ENCODE peak calls at places on chromosomes 6 and 20, in ten cellular contexts. M is stomach, K is hepatocyte, H is left lung, F is esophagus squamous epithelium, T is HCT116, X is heart right ventricle, Q is pancreas, S is IMR-90, L is PC-3. G is an unnamed sample.

GRCh38 chr6:44926556-44926955 is 401.6 kb upstream of the RUNX2 start:
- DNase-seq in M (no peak), K (no peak), H (no peak), F (no peak), T (no peak), X (no peak), Q (no peak), S (peak), L (peak), G (no peak)

GRCh38 chr20:9417665-9418064 is 96.7 kb upstream of the LAMP5 start:
- DNase-seq in M (no peak), K (no peak), H (no peak), F (no peak), T (no peak), X (no peak), Q (no peak), S (peak), L (peak), G (no peak)

GRCh38 chr6:143941852-143942627 is 66.0 kb downstream of the PLAGL1 start:
- DNase-seq in M (peak), K (peak), H (peak), F (no peak), T (peak), X (peak), Q (peak), S (peak), L (peak), G (peak)

GRCh38 chr6:110476046-110476849 is at the start of gene SLC22A16:
- DNase-seq in M (no peak), K (no peak), H (peak), F (no peak), T (no peak), X (peak), Q (no peak), S (no peak), L (no peak), G (no peak)

GRCh38 chr20:4457566-4458543 is 263.9 kb upstream of the PRND start:
- DNase-seq in M (no peak), K (no peak), H (no peak), F (no peak), T (peak), X (no peak), Q (no peak), S (no peak), L (peak), G (no peak)

GRCh38 chr6:107419747-107420146 is 39.6 kb downstream of the PDSS2 start:
- DNase-seq in M (no peak), K (no peak), H (no peak), F (no peak), T (no peak), X (no peak), Q (no peak), S (no peak), L (no peak), G (no peak)

GRCh38 chr6:136901212-136901784 is 20.8 kb upstream of the SLC35D3 start:
- DNase-seq in M (no peak), K (no peak), H (no peak), F (no peak), T (no peak), X (no peak), Q (no peak), S (no peak), L (no peak), G (no peak)

GRCh38 chr6:79557683-79558082 is 20.5 kb upstream of the LCA5 start:
- DNase-seq in M (no peak), K (no peak), H (no peak), F (no peak), T (no peak), X (no peak), Q (no peak), S (peak), L (no peak), G (no peak)

GRCh38 chr20:35328095-35328685 is 36.0 kb upstream of the FAM83C start:
- DNase-seq in M (no peak), K (no peak), H (no peak), F (no peak), T (no peak), X (no peak), Q (no peak), S (no peak), L (no peak), G (no peak)

GRCh38 chr20:46375771-46376170 is 30.6 kb downstream of the ELMO2 start:
- DNase-seq in M (no peak), K (no peak), H (no peak), F (no peak), T (no peak), X (no peak), Q (no peak), S (peak), L (peak), G (no peak)

GRCh38 chr20:840858-841567 is 7.5 kb downstream of the FAM110A start:
- DNase-seq in M (peak), K (peak), H (peak), F (no peak), T (no peak), X (no peak), Q (peak), S (no peak), L (peak), G (no peak)

GRCh38 chr20:58310291-58310782 is 822 bp downstream of the RAB22A start:
- DNase-seq in M (no peak), K (peak), H (no peak), F (no peak), T (no peak), X (no peak), Q (no peak), S (peak), L (peak), G (no peak)

GRCh38 chr20:9068232-9068781 is 580 bp upstream of the PLCB4 start:
- DNase-seq in M (peak), K (peak), H (peak), F (no peak), T (no peak), X (peak), Q (peak), S (peak), L (peak), G (no peak)

GRCh38 chr20:16245879-16246278 is 327.4 kb downstream of the KIF16B start:
- DNase-seq in M (no peak), K (no peak), H (no peak), F (no peak), T (no peak), X (no peak), Q (no peak), S (no peak), L (no peak), G (no peak)

DNA sequence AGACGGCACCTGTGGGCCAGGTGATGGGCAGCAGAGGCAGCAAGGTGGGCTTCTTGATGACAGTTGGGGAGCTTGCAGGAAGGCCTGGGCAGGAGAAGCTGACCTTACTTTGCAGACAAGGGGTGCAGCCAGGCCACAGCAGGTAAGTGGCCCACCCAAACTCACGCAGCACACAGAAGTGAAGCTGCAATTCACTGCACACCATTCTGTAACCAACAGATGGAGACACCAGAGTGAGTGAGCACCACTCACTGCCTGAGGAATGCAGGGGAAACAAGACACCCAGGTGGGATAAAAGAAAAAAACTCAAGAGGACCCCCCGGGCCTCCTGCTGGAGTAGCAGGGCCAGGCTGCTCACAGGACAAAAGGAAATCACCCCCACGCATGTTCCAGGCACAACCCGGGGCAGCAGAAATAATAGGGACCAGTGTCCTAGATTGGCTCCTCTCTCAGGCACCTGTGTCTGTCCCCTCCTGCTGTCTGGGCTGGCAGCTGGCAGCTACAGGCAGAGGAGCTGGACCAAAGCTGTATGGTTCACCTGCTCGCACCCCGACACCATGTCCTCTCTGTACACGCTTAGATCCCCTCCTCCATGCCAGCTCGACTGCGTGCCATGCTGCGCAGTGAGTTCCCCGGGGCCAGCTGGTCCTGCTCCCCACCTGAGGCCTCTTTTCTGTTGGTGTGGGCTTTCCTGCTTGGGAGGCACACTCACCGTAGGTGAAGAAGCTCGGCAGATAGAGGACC is 4.9 kb downstream of the MTCH1 start:
- DNase-seq in M (no peak), K (no peak), H (no peak), F (no peak), T (no peak), X (no peak), Q (no peak), S (no peak), L (no peak), G (no peak)
- TF ChIP-seq CTCF in M (no peak), K (no peak), H (no peak), F (no peak), T (no peak), X (peak), Q (no peak), S (peak), L (peak), G (no peak)

DNA sequence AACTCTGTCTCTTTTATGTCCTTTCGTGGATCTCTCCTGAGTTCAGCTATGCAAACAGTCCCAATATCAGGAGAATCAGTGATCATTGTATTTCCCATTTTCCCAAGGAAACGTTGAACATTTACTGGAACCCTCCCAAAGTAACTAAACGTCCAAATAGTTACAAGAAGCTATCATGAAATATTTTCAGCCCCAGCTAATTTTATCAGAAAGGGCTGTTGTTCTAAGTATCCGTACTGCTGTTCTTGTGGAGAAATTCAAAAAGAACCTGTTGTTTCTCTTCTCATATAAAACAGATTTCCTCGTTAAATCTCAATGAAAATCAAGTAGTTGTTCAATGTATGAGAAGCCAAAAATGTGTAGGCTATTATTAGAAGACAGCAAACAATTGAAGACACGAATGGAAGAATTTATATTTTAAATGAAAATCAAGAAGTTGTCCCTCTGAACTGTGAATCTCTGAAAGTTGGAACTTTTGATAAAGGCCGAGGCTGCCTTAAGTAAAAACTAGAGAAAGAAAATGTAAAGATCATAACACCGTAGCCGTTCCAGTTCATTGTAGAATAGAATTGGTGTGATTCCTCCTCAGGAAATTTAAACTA is 107.6 kb downstream of the HFE start:
- DNase-seq in M (no peak), K (no peak), H (no peak), F (no peak), T (no peak), X (no peak), Q (no peak), S (peak), L (no peak), G (no peak)
- H3K27ac ChIP-seq in M (peak), K (peak), H (peak), F (peak), T (peak), X (peak), Q (peak), S (no peak), L (peak), G (peak)

GRCh38 chr20:52937701-52938100 is 34.5 kb upstream of the TSHZ2 start:
- DNase-seq in M (no peak), K (no peak), H (no peak), F (no peak), T (no peak), X (no peak), Q (no peak), S (no peak), L (no peak), G (no peak)
- TF ChIP-seq CTCF in M (no peak), K (no peak), H (no peak), F (no peak), T (no peak), X (no peak), Q (no peak), S (no peak), L (peak), G (no peak)

DNA sequence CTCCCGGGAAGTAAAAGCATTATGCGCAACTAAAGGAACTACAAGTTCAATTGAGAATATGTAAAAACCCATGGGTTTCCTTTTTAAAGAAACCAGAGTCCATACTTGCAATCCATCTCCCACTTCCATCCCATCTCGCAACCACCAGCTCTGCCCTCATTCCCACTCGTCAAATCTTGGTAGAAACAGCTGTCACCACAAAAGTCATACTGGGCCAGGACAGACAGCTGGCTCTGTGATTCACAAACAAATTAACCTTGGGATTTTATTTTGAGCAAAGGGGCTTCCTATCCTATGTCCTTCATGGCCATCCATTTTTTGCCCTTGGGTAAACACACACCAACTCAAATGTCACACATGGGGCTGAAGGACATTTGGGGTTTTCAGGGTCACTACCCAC is 81.4 kb downstream of the HAO1 start:
- DNase-seq in M (no peak), K (no peak), H (no peak), F (no peak), T (no peak), X (no peak), Q (no peak), S (no peak), L (no peak), G (no peak)
- H3K27ac ChIP-seq in M (no peak), K (no peak), H (no peak), F (no peak), T (no peak), X (no peak), Q (no peak), S (no peak), L (peak), G (no peak)

DNA sequence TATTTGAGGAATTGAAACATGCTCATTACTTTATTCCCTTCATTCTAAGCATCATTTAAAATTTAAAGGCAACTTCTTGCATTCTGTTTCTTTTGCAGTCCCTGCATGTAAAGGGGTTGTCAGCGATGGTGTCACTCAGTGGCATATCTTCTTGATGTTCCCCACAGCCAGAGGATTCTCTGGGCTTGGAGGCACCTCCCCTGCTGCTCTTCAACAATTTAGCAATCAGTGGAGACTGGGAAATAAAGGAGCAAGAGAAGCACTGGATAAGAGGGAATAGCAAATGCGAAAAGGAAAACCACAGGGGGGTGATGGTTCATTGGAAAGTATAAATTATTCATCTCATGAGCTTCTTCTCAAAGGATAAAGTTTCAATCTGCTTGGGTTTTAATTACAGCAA is 30.7 kb upstream of the MC3R start:
- DNase-seq in M (no peak), K (no peak), H (no peak), F (no peak), T (no peak), X (no peak), Q (no peak), S (no peak), L (no peak), G (no peak)
- TF ChIP-seq CTCF in M (no peak), K (no peak), H (no peak), F (no peak), T (no peak), X (no peak), Q (no peak), S (no peak), L (no peak), G (no peak)

GRCh38 chr6:43016935-43017334 is 2.9 kb downstream of the KLHDC3 start:
- DNase-seq in M (no peak), K (no peak), H (peak), F (no peak), T (no peak), X (peak), Q (peak), S (no peak), L (no peak), G (no peak)

GRCh38 chr6:43014434-43014909 is 423 bp downstream of the KLHDC3 start:
- DNase-seq in M (no peak), K (peak), H (no peak), F (no peak), T (no peak), X (no peak), Q (no peak), S (peak), L (no peak), G (no peak)

GRCh38 chr6:43019152-43019551 is 2.3 kb upstream of the RRP36 start:
- DNase-seq in M (no peak), K (no peak), H (no peak), F (no peak), T (no peak), X (no peak), Q (no peak), S (no peak), L (no peak), G (no peak)

GRCh38 chr6:43013843-43014433 is at the start of the genes KLHDC3 and MEA1:
- DNase-seq in M (peak), K (peak), H (peak), F (peak), T (peak), X (peak), Q (peak), S (peak), L (peak), G (peak)

GRCh38 chr6:43016166-43016915 is 2.3 kb downstream of the KLHDC3 start:
- DNase-seq in M (no peak), K (no peak), H (no peak), F (no peak), T (no peak), X (no peak), Q (no peak), S (no peak), L (no peak), G (no peak)
- H3K27ac ChIP-seq in M (peak), K (no peak), H (no peak), F (peak), T (no peak), X (peak), Q (no peak), S (no peak), L (no peak), G (no peak)

G was measured in tibial artery.